ENCODE peak calls at places on chromosomes 7 and 10, in six cellular contexts. One of them, this sample, is unnamed.

GRCh38 chr7:10475940-10476641 is 497.6 kb upstream of the PHF14 start:
- DNase-seq in stimulated activated CD4-positive, alpha-beta T cell treated with anti-CD3 and anti-CD28 coated beads, Interleukin-1b, Interleukin-23, amount 100 ng/mL, for 48 hours: no peak
- DNase-seq in RCC 7860: no peak
- DNase-seq in NCI-H748 treated with DMSO at 0.1 percent for 48 hours: no peak
- DNase-seq in left ventricle myocardium superior: no peak
- DNase-seq in PC-9: no peak
- DNase-seq in this sample: no peak

GRCh38 chr10:132885451-132886210 is 56.7 kb downstream of the CFAP46 start:
- DNase-seq in stimulated activated CD4-positive, alpha-beta T cell treated with anti-CD3 and anti-CD28 coated beads, Interleukin-1b, Interleukin-23, amount 100 ng/mL, for 48 hours: no peak
- DNase-seq in RCC 7860: no peak
- DNase-seq in NCI-H748 treated with DMSO at 0.1 percent for 48 hours: no peak
- DNase-seq in left ventricle myocardium superior: peak
- DNase-seq in PC-9: no peak
- DNase-seq in this sample: no peak

GRCh38 chr7:30894009-30894408 is 17.6 kb upstream of the AQP1 start:
- DNase-seq in stimulated activated CD4-positive, alpha-beta T cell treated with anti-CD3 and anti-CD28 coated beads, Interleukin-1b, Interleukin-23, amount 100 ng/mL, for 48 hours: no peak
- DNase-seq in RCC 7860: no peak
- DNase-seq in NCI-H748 treated with DMSO at 0.1 percent for 48 hours: no peak
- DNase-seq in left ventricle myocardium superior: no peak
- DNase-seq in PC-9: no peak
- DNase-seq in this sample: no peak

GRCh38 chr7:3069767-3070449 is 26.2 kb upstream of the CARD11 start:
- DNase-seq in stimulated activated CD4-positive, alpha-beta T cell treated with anti-CD3 and anti-CD28 coated beads, Interleukin-1b, Interleukin-23, amount 100 ng/mL, for 48 hours: no peak
- DNase-seq in RCC 7860: no peak
- DNase-seq in NCI-H748 treated with DMSO at 0.1 percent for 48 hours: no peak
- DNase-seq in left ventricle myocardium superior: no peak
- DNase-seq in PC-9: no peak
- DNase-seq in this sample: no peak

GRCh38 chr7:95511716-95512260 is 26.0 kb downstream of the ASB4 start:
- DNase-seq in stimulated activated CD4-positive, alpha-beta T cell treated with anti-CD3 and anti-CD28 coated beads, Interleukin-1b, Interleukin-23, amount 100 ng/mL, for 48 hours: peak
- DNase-seq in RCC 7860: peak
- DNase-seq in NCI-H748 treated with DMSO at 0.1 percent for 48 hours: peak
- DNase-seq in left ventricle myocardium superior: peak
- DNase-seq in PC-9: peak
- DNase-seq in this sample: peak

GRCh38 chr7:31129067-31129466 is 77.0 kb downstream of the ADCYAP1R1 start:
- DNase-seq in stimulated activated CD4-positive, alpha-beta T cell treated with anti-CD3 and anti-CD28 coated beads, Interleukin-1b, Interleukin-23, amount 100 ng/mL, for 48 hours: no peak
- DNase-seq in RCC 7860: no peak
- DNase-seq in NCI-H748 treated with DMSO at 0.1 percent for 48 hours: no peak
- DNase-seq in left ventricle myocardium superior: no peak
- DNase-seq in PC-9: no peak
- DNase-seq in this sample: no peak

GRCh38 chr10:75395171-75395954 is 6.2 kb downstream of the ZNF503 start:
- DNase-seq in stimulated activated CD4-positive, alpha-beta T cell treated with anti-CD3 and anti-CD28 coated beads, Interleukin-1b, Interleukin-23, amount 100 ng/mL, for 48 hours: no peak
- DNase-seq in RCC 7860: no peak
- DNase-seq in NCI-H748 treated with DMSO at 0.1 percent for 48 hours: no peak
- DNase-seq in left ventricle myocardium superior: peak
- DNase-seq in PC-9: peak
- DNase-seq in this sample: peak

GRCh38 chr10:33152146-33152545 is 182.3 kb downstream of the NRP1 start:
- DNase-seq in stimulated activated CD4-positive, alpha-beta T cell treated with anti-CD3 and anti-CD28 coated beads, Interleukin-1b, Interleukin-23, amount 100 ng/mL, for 48 hours: no peak
- DNase-seq in RCC 7860: no peak
- DNase-seq in NCI-H748 treated with DMSO at 0.1 percent for 48 hours: no peak
- DNase-seq in left ventricle myocardium superior: peak
- DNase-seq in PC-9: no peak
- DNase-seq in this sample: no peak

GRCh38 chr10:127877701-127878100 is 15.0 kb downstream of the CLRN3 start:
- DNase-seq in stimulated activated CD4-positive, alpha-beta T cell treated with anti-CD3 and anti-CD28 coated beads, Interleukin-1b, Interleukin-23, amount 100 ng/mL, for 48 hours: no peak
- DNase-seq in RCC 7860: no peak
- DNase-seq in NCI-H748 treated with DMSO at 0.1 percent for 48 hours: no peak
- DNase-seq in left ventricle myocardium superior: no peak
- DNase-seq in PC-9: no peak
- DNase-seq in this sample: no peak

GRCh38 chr10:46527241-46527811 is 29.1 kb downstream of the GPRIN2 start:
- DNase-seq in stimulated activated CD4-positive, alpha-beta T cell treated with anti-CD3 and anti-CD28 coated beads, Interleukin-1b, Interleukin-23, amount 100 ng/mL, for 48 hours: no peak
- DNase-seq in RCC 7860: no peak
- DNase-seq in NCI-H748 treated with DMSO at 0.1 percent for 48 hours: no peak
- DNase-seq in left ventricle myocardium superior: peak
- DNase-seq in PC-9: no peak
- DNase-seq in this sample: peak

GRCh38 chr10:44714451-44714850 is 196.7 kb upstream of the TMEM72 start:
- DNase-seq in stimulated activated CD4-positive, alpha-beta T cell treated with anti-CD3 and anti-CD28 coated beads, Interleukin-1b, Interleukin-23, amount 100 ng/mL, for 48 hours: no peak
- DNase-seq in RCC 7860: no peak
- DNase-seq in NCI-H748 treated with DMSO at 0.1 percent for 48 hours: no peak
- DNase-seq in left ventricle myocardium superior: no peak
- DNase-seq in PC-9: no peak
- DNase-seq in this sample: no peak

GRCh38 chr10:53403688-53404087 is 631.1 kb upstream of the MBL2 start:
- DNase-seq in stimulated activated CD4-positive, alpha-beta T cell treated with anti-CD3 and anti-CD28 coated beads, Interleukin-1b, Interleukin-23, amount 100 ng/mL, for 48 hours: no peak
- DNase-seq in RCC 7860: no peak
- DNase-seq in NCI-H748 treated with DMSO at 0.1 percent for 48 hours: no peak
- DNase-seq in left ventricle myocardium superior: peak
- DNase-seq in PC-9: no peak
- DNase-seq in this sample: no peak

GRCh38 chr10:99621454-99622246 is 1.4 kb upstream of the SLC25A28 start:
- DNase-seq in stimulated activated CD4-positive, alpha-beta T cell treated with anti-CD3 and anti-CD28 coated beads, Interleukin-1b, Interleukin-23, amount 100 ng/mL, for 48 hours: no peak
- DNase-seq in RCC 7860: no peak
- DNase-seq in NCI-H748 treated with DMSO at 0.1 percent for 48 hours: peak
- DNase-seq in left ventricle myocardium superior: no peak
- DNase-seq in PC-9: no peak
- DNase-seq in this sample: no peak

GRCh38 chr10:116706281-116706680 is 36.1 kb downstream of the HSPA12A start:
- DNase-seq in stimulated activated CD4-positive, alpha-beta T cell treated with anti-CD3 and anti-CD28 coated beads, Interleukin-1b, Interleukin-23, amount 100 ng/mL, for 48 hours: no peak
- DNase-seq in RCC 7860: no peak
- DNase-seq in NCI-H748 treated with DMSO at 0.1 percent for 48 hours: no peak
- DNase-seq in left ventricle myocardium superior: no peak
- DNase-seq in PC-9: no peak
- DNase-seq in this sample: no peak

GRCh38 chr10:114281461-114281860 is 42.4 kb downstream of the VWA2 start:
- DNase-seq in stimulated activated CD4-positive, alpha-beta T cell treated with anti-CD3 and anti-CD28 coated beads, Interleukin-1b, Interleukin-23, amount 100 ng/mL, for 48 hours: no peak
- DNase-seq in RCC 7860: no peak
- DNase-seq in NCI-H748 treated with DMSO at 0.1 percent for 48 hours: no peak
- DNase-seq in left ventricle myocardium superior: peak
- DNase-seq in PC-9: no peak
- DNase-seq in this sample: no peak

GRCh38 chr10:119737827-119738226 is 12.0 kb downstream of the INPP5F start:
- DNase-seq in stimulated activated CD4-positive, alpha-beta T cell treated with anti-CD3 and anti-CD28 coated beads, Interleukin-1b, Interleukin-23, amount 100 ng/mL, for 48 hours: peak
- DNase-seq in RCC 7860: peak
- DNase-seq in NCI-H748 treated with DMSO at 0.1 percent for 48 hours: no peak
- DNase-seq in left ventricle myocardium superior: no peak
- DNase-seq in PC-9: peak
- DNase-seq in this sample: no peak

GRCh38 chr7:6392712-6393666 is 54.8 kb downstream of the DAGLB start:
- DNase-seq in stimulated activated CD4-positive, alpha-beta T cell treated with anti-CD3 and anti-CD28 coated beads, Interleukin-1b, Interleukin-23, amount 100 ng/mL, for 48 hours: peak
- DNase-seq in RCC 7860: peak
- DNase-seq in NCI-H748 treated with DMSO at 0.1 percent for 48 hours: no peak
- DNase-seq in left ventricle myocardium superior: peak
- DNase-seq in PC-9: peak
- DNase-seq in this sample: no peak

GRCh38 chr10:25384618-25385017 is 209.8 kb downstream of the GPR158 start:
- DNase-seq in stimulated activated CD4-positive, alpha-beta T cell treated with anti-CD3 and anti-CD28 coated beads, Interleukin-1b, Interleukin-23, amount 100 ng/mL, for 48 hours: no peak
- DNase-seq in RCC 7860: no peak
- DNase-seq in NCI-H748 treated with DMSO at 0.1 percent for 48 hours: no peak
- DNase-seq in left ventricle myocardium superior: no peak
- DNase-seq in PC-9: no peak
- DNase-seq in this sample: no peak

GRCh38 chr7:46391215-46391614 is 470.1 kb upstream of the IGFBP3 start:
- DNase-seq in stimulated activated CD4-positive, alpha-beta T cell treated with anti-CD3 and anti-CD28 coated beads, Interleukin-1b, Interleukin-23, amount 100 ng/mL, for 48 hours: no peak
- DNase-seq in RCC 7860: no peak
- DNase-seq in NCI-H748 treated with DMSO at 0.1 percent for 48 hours: no peak
- DNase-seq in left ventricle myocardium superior: peak
- DNase-seq in PC-9: no peak
- DNase-seq in this sample: no peak

GRCh38 chr10:28875535-28876208 is 198.4 kb downstream of the BAMBI start:
- DNase-seq in stimulated activated CD4-positive, alpha-beta T cell treated with anti-CD3 and anti-CD28 coated beads, Interleukin-1b, Interleukin-23, amount 100 ng/mL, for 48 hours: no peak
- DNase-seq in RCC 7860: peak
- DNase-seq in NCI-H748 treated with DMSO at 0.1 percent for 48 hours: no peak
- DNase-seq in left ventricle myocardium superior: no peak
- DNase-seq in PC-9: no peak
- DNase-seq in this sample: no peak

GRCh38 chr10:30579554-30579953 is 50.0 kb downstream of the LYZL2 start:
- DNase-seq in stimulated activated CD4-positive, alpha-beta T cell treated with anti-CD3 and anti-CD28 coated beads, Interleukin-1b, Interleukin-23, amount 100 ng/mL, for 48 hours: no peak
- DNase-seq in RCC 7860: no peak
- DNase-seq in NCI-H748 treated with DMSO at 0.1 percent for 48 hours: no peak
- DNase-seq in left ventricle myocardium superior: no peak
- DNase-seq in PC-9: no peak
- DNase-seq in this sample: no peak

GRCh38 chr7:84139986-84140729 is 54.4 kb downstream of the SEMA3A start:
- DNase-seq in stimulated activated CD4-positive, alpha-beta T cell treated with anti-CD3 and anti-CD28 coated beads, Interleukin-1b, Interleukin-23, amount 100 ng/mL, for 48 hours: no peak
- DNase-seq in RCC 7860: no peak
- DNase-seq in NCI-H748 treated with DMSO at 0.1 percent for 48 hours: no peak
- DNase-seq in left ventricle myocardium superior: no peak
- DNase-seq in PC-9: no peak
- DNase-seq in this sample: no peak

GRCh38 chr10:114239117-114239993 is at the start of gene VWA2:
- DNase-seq in stimulated activated CD4-positive, alpha-beta T cell treated with anti-CD3 and anti-CD28 coated beads, Interleukin-1b, Interleukin-23, amount 100 ng/mL, for 48 hours: peak
- DNase-seq in RCC 7860: no peak
- DNase-seq in NCI-H748 treated with DMSO at 0.1 percent for 48 hours: peak
- DNase-seq in left ventricle myocardium superior: peak
- DNase-seq in PC-9: no peak
- DNase-seq in this sample: peak

GRCh38 chr7:15801565-15801964 is 115.1 kb upstream of the MEOX2 start:
- DNase-seq in stimulated activated CD4-positive, alpha-beta T cell treated with anti-CD3 and anti-CD28 coated beads, Interleukin-1b, Interleukin-23, amount 100 ng/mL, for 48 hours: no peak
- DNase-seq in RCC 7860: peak
- DNase-seq in NCI-H748 treated with DMSO at 0.1 percent for 48 hours: no peak
- DNase-seq in left ventricle myocardium superior: no peak
- DNase-seq in PC-9: no peak
- DNase-seq in this sample: no peak

GRCh38 chr7:101884671-101885596 is 67.5 kb downstream of the CUX1 start:
- DNase-seq in stimulated activated CD4-positive, alpha-beta T cell treated with anti-CD3 and anti-CD28 coated beads, Interleukin-1b, Interleukin-23, amount 100 ng/mL, for 48 hours: no peak
- DNase-seq in RCC 7860: no peak
- DNase-seq in NCI-H748 treated with DMSO at 0.1 percent for 48 hours: no peak
- DNase-seq in left ventricle myocardium superior: no peak
- DNase-seq in PC-9: no peak
- DNase-seq in this sample: no peak

GRCh38 chr7:17307033-17307432 is 8.6 kb downstream of the AHR start:
- DNase-seq in stimulated activated CD4-positive, alpha-beta T cell treated with anti-CD3 and anti-CD28 coated beads, Interleukin-1b, Interleukin-23, amount 100 ng/mL, for 48 hours: no peak
- DNase-seq in RCC 7860: no peak
- DNase-seq in NCI-H748 treated with DMSO at 0.1 percent for 48 hours: no peak
- DNase-seq in left ventricle myocardium superior: no peak
- DNase-seq in PC-9: no peak
- DNase-seq in this sample: no peak

GRCh38 chr10:96524745-96525144 is 11.0 kb upstream of the TLL2 start:
- DNase-seq in stimulated activated CD4-positive, alpha-beta T cell treated with anti-CD3 and anti-CD28 coated beads, Interleukin-1b, Interleukin-23, amount 100 ng/mL, for 48 hours: no peak
- DNase-seq in RCC 7860: no peak
- DNase-seq in NCI-H748 treated with DMSO at 0.1 percent for 48 hours: no peak
- DNase-seq in left ventricle myocardium superior: no peak
- DNase-seq in PC-9: no peak
- DNase-seq in this sample: no peak

GRCh38 chr10:104589871-104590270 is 51.2 kb upstream of the SORCS3 start:
- DNase-seq in stimulated activated CD4-positive, alpha-beta T cell treated with anti-CD3 and anti-CD28 coated beads, Interleukin-1b, Interleukin-23, amount 100 ng/mL, for 48 hours: no peak
- DNase-seq in RCC 7860: peak
- DNase-seq in NCI-H748 treated with DMSO at 0.1 percent for 48 hours: no peak
- DNase-seq in left ventricle myocardium superior: no peak
- DNase-seq in PC-9: no peak
- DNase-seq in this sample: no peak

GRCh38 chr7:90828601-90829000 is 232.5 kb downstream of the CDK14 start:
- DNase-seq in stimulated activated CD4-positive, alpha-beta T cell treated with anti-CD3 and anti-CD28 coated beads, Interleukin-1b, Interleukin-23, amount 100 ng/mL, for 48 hours: no peak
- DNase-seq in RCC 7860: no peak
- DNase-seq in NCI-H748 treated with DMSO at 0.1 percent for 48 hours: no peak
- DNase-seq in left ventricle myocardium superior: no peak
- DNase-seq in PC-9: no peak
- DNase-seq in this sample: no peak

This sample was measured in glutamatergic neuron.